ENCODE peak calls at places on chromosome 18, in seven cellular contexts. One of them, this sample, is unnamed.

GRCh38 chr18:48934708-48935432 is 15.9 kb downstream of the SMAD7 start:
- DNase-seq in heart left ventricle: peak
- DNase-seq in GOT3: no peak
- DNase-seq in NCI-H510A treated with DMSO at 0.1 percent for 48 hours: no peak
- DNase-seq in AG08395: no peak
- DNase-seq in HuH-7.5: no peak
- DNase-seq in HT1080: no peak
- DNase-seq in this sample: no peak

GRCh38 chr18:79576686-79577351 is 102.8 kb upstream of the CTDP1 start:
- DNase-seq in HT1080: no peak
- DNase-seq in heart left ventricle: peak
- DNase-seq in NCI-H510A treated with DMSO at 0.1 percent for 48 hours: no peak
- DNase-seq in AG08395: no peak
- DNase-seq in HuH-7.5: no peak
- DNase-seq in GOT3: no peak
- DNase-seq in this sample: no peak

GRCh38 chr18:73514449-73514848 is 633.2 kb downstream of the FBXO15 start:
- DNase-seq in HT1080: no peak
- DNase-seq in AG08395: no peak
- DNase-seq in HuH-7.5: no peak
- DNase-seq in GOT3: no peak
- DNase-seq in NCI-H510A treated with DMSO at 0.1 percent for 48 hours: peak
- DNase-seq in heart left ventricle: no peak
- DNase-seq in this sample: no peak

GRCh38 chr18:44130365-44130942 is 550.2 kb upstream of the SETBP1 start:
- DNase-seq in HT1080: peak
- DNase-seq in GOT3: no peak
- DNase-seq in AG08395: peak
- DNase-seq in heart left ventricle: no peak
- DNase-seq in HuH-7.5: peak
- DNase-seq in NCI-H510A treated with DMSO at 0.1 percent for 48 hours: peak
- DNase-seq in this sample: peak

GRCh38 chr18:12766986-12767433 is 64.2 kb downstream of the PSMG2 start:
- DNase-seq in HuH-7.5: peak
- DNase-seq in AG08395: no peak
- DNase-seq in HT1080: no peak
- DNase-seq in GOT3: no peak
- DNase-seq in heart left ventricle: no peak
- DNase-seq in NCI-H510A treated with DMSO at 0.1 percent for 48 hours: no peak
- DNase-seq in this sample: no peak

GRCh38 chr18:3062798-3063563 is 50.0 kb upstream of the LPIN2 start:
- DNase-seq in AG08395: peak
- DNase-seq in GOT3: no peak
- DNase-seq in NCI-H510A treated with DMSO at 0.1 percent for 48 hours: peak
- DNase-seq in HuH-7.5: peak
- DNase-seq in heart left ventricle: peak
- DNase-seq in HT1080: peak
- DNase-seq in this sample: peak

GRCh38 chr18:62863629-62864028 is 148.3 kb downstream of the PHLPP1 start:
- DNase-seq in GOT3: no peak
- DNase-seq in NCI-H510A treated with DMSO at 0.1 percent for 48 hours: no peak
- DNase-seq in AG08395: no peak
- DNase-seq in heart left ventricle: no peak
- DNase-seq in HuH-7.5: no peak
- DNase-seq in HT1080: peak
- DNase-seq in this sample: no peak

GRCh38 chr18:79792096-79792987 is 5.4 kb upstream of the KCNG2 start:
- DNase-seq in GOT3: no peak
- DNase-seq in HuH-7.5: no peak
- DNase-seq in AG08395: no peak
- DNase-seq in HT1080: no peak
- DNase-seq in heart left ventricle: no peak
- DNase-seq in NCI-H510A treated with DMSO at 0.1 percent for 48 hours: no peak
- DNase-seq in this sample: no peak

GRCh38 chr18:35231052-35231451 is 9.8 kb upstream of the ZNF397 start:
- DNase-seq in GOT3: no peak
- DNase-seq in AG08395: peak
- DNase-seq in NCI-H510A treated with DMSO at 0.1 percent for 48 hours: peak
- DNase-seq in HuH-7.5: no peak
- DNase-seq in HT1080: peak
- DNase-seq in heart left ventricle: peak
- DNase-seq in this sample: peak

GRCh38 chr18:9743200-9744016 is 35.3 kb downstream of the RAB31 start:
- DNase-seq in AG08395: peak
- DNase-seq in HuH-7.5: peak
- DNase-seq in heart left ventricle: no peak
- DNase-seq in GOT3: no peak
- DNase-seq in NCI-H510A treated with DMSO at 0.1 percent for 48 hours: no peak
- DNase-seq in HT1080: peak
- DNase-seq in this sample: peak

GRCh38 chr18:75070625-75071483 is 138.1 kb downstream of the PTGR3 start:
- DNase-seq in HuH-7.5: no peak
- DNase-seq in HT1080: peak
- DNase-seq in AG08395: peak
- DNase-seq in NCI-H510A treated with DMSO at 0.1 percent for 48 hours: peak
- DNase-seq in heart left ventricle: no peak
- DNase-seq in GOT3: no peak
- DNase-seq in this sample: peak

GRCh38 chr18:73235491-73235890 is 367.7 kb upstream of the NETO1 start:
- DNase-seq in heart left ventricle: no peak
- DNase-seq in GOT3: no peak
- DNase-seq in AG08395: no peak
- DNase-seq in HT1080: peak
- DNase-seq in NCI-H510A treated with DMSO at 0.1 percent for 48 hours: no peak
- DNase-seq in HuH-7.5: no peak
- DNase-seq in this sample: peak

GRCh38 chr18:2412261-2412660 is 159.0 kb downstream of the METTL4 start:
- DNase-seq in NCI-H510A treated with DMSO at 0.1 percent for 48 hours: no peak
- DNase-seq in HuH-7.5: no peak
- DNase-seq in HT1080: no peak
- DNase-seq in AG08395: no peak
- DNase-seq in heart left ventricle: no peak
- DNase-seq in GOT3: no peak
- DNase-seq in this sample: no peak

GRCh38 chr18:21105936-21106335 is 5.7 kb downstream of the ROCK1 start:
- DNase-seq in AG08395: no peak
- DNase-seq in HT1080: no peak
- DNase-seq in GOT3: no peak
- DNase-seq in HuH-7.5: no peak
- DNase-seq in heart left ventricle: no peak
- DNase-seq in NCI-H510A treated with DMSO at 0.1 percent for 48 hours: no peak
- DNase-seq in this sample: no peak

GRCh38 chr18:23331091-23331920 is 121.8 kb upstream of the RIOK3 start:
- DNase-seq in AG08395: no peak
- DNase-seq in HT1080: no peak
- DNase-seq in heart left ventricle: no peak
- DNase-seq in HuH-7.5: no peak
- DNase-seq in NCI-H510A treated with DMSO at 0.1 percent for 48 hours: peak
- DNase-seq in GOT3: no peak
- DNase-seq in this sample: peak

GRCh38 chr18:34280653-34281052 is 55.9 kb upstream of the NOL4 start:
- DNase-seq in heart left ventricle: no peak
- DNase-seq in GOT3: no peak
- DNase-seq in NCI-H510A treated with DMSO at 0.1 percent for 48 hours: no peak
- DNase-seq in HT1080: no peak
- DNase-seq in AG08395: no peak
- DNase-seq in HuH-7.5: no peak
- DNase-seq in this sample: no peak

GRCh38 chr18:79385749-79386341 is 9.9 kb upstream of the NFATC1 start:
- DNase-seq in AG08395: no peak
- DNase-seq in NCI-H510A treated with DMSO at 0.1 percent for 48 hours: no peak
- DNase-seq in heart left ventricle: no peak
- DNase-seq in HT1080: no peak
- DNase-seq in GOT3: no peak
- DNase-seq in HuH-7.5: no peak
- DNase-seq in this sample: no peak

GRCh38 chr18:62944454-62944853 is 229.1 kb downstream of the PHLPP1 start:
- DNase-seq in AG08395: no peak
- DNase-seq in GOT3: no peak
- DNase-seq in HT1080: no peak
- DNase-seq in NCI-H510A treated with DMSO at 0.1 percent for 48 hours: no peak
- DNase-seq in heart left ventricle: no peak
- DNase-seq in HuH-7.5: no peak
- DNase-seq in this sample: no peak

GRCh38 chr18:77316641-77317040 is 67.0 kb downstream of the GALR1 start:
- DNase-seq in HuH-7.5: no peak
- DNase-seq in AG08395: peak
- DNase-seq in NCI-H510A treated with DMSO at 0.1 percent for 48 hours: no peak
- DNase-seq in HT1080: peak
- DNase-seq in GOT3: no peak
- DNase-seq in heart left ventricle: no peak
- DNase-seq in this sample: no peak

GRCh38 chr18:37962316-37962966 is 396.8 kb upstream of the CELF4 start:
- DNase-seq in HT1080: no peak
- DNase-seq in NCI-H510A treated with DMSO at 0.1 percent for 48 hours: no peak
- DNase-seq in AG08395: no peak
- DNase-seq in GOT3: no peak
- DNase-seq in HuH-7.5: no peak
- DNase-seq in heart left ventricle: no peak
- DNase-seq in this sample: no peak

GRCh38 chr18:50805732-50806131 is 14.1 kb downstream of the MRO start:
- DNase-seq in AG08395: no peak
- DNase-seq in NCI-H510A treated with DMSO at 0.1 percent for 48 hours: no peak
- DNase-seq in HT1080: peak
- DNase-seq in heart left ventricle: no peak
- DNase-seq in HuH-7.5: no peak
- DNase-seq in GOT3: no peak
- DNase-seq in this sample: no peak

GRCh38 chr18:46283895-46284295 is 179.7 kb downstream of the HAUS1 start:
- DNase-seq in HuH-7.5: no peak
- DNase-seq in NCI-H510A treated with DMSO at 0.1 percent for 48 hours: peak
- DNase-seq in AG08395: no peak
- DNase-seq in heart left ventricle: no peak
- DNase-seq in HT1080: no peak
- DNase-seq in GOT3: no peak
- DNase-seq in this sample: no peak

GRCh38 chr18:37598966-37599896 is 33.6 kb upstream of the CELF4 start:
- DNase-seq in heart left ventricle: no peak
- DNase-seq in HuH-7.5: no peak
- DNase-seq in NCI-H510A treated with DMSO at 0.1 percent for 48 hours: no peak
- DNase-seq in GOT3: no peak
- DNase-seq in HT1080: no peak
- DNase-seq in AG08395: no peak
- DNase-seq in this sample: no peak

GRCh38 chr18:14179306-14179705 is 47.1 kb upstream of the ZNF519 start:
- DNase-seq in AG08395: no peak
- DNase-seq in GOT3: no peak
- DNase-seq in HT1080: no peak
- DNase-seq in heart left ventricle: no peak
- DNase-seq in NCI-H510A treated with DMSO at 0.1 percent for 48 hours: no peak
- DNase-seq in HuH-7.5: no peak
- DNase-seq in this sample: no peak

GRCh38 chr18:3599235-3599634 is 149.3 kb downstream of the TGIF1 start:
- DNase-seq in NCI-H510A treated with DMSO at 0.1 percent for 48 hours: peak
- DNase-seq in HT1080: no peak
- DNase-seq in GOT3: no peak
- DNase-seq in AG08395: no peak
- DNase-seq in heart left ventricle: no peak
- DNase-seq in HuH-7.5: no peak
- DNase-seq in this sample: no peak

GRCh38 chr18:10560457-10561045 is 34.7 kb downstream of the NAPG start:
- DNase-seq in GOT3: peak
- DNase-seq in NCI-H510A treated with DMSO at 0.1 percent for 48 hours: peak
- DNase-seq in HuH-7.5: peak
- DNase-seq in AG08395: peak
- DNase-seq in heart left ventricle: peak
- DNase-seq in HT1080: peak
- DNase-seq in this sample: peak

GRCh38 chr18:21484851-21485636 is 115.5 kb downstream of the ESCO1 start:
- DNase-seq in AG08395: no peak
- DNase-seq in GOT3: no peak
- DNase-seq in HT1080: peak
- DNase-seq in HuH-7.5: no peak
- DNase-seq in heart left ventricle: no peak
- DNase-seq in NCI-H510A treated with DMSO at 0.1 percent for 48 hours: no peak
- DNase-seq in this sample: no peak

GRCh38 chr18:63199743-63200241 is 119.8 kb downstream of the BCL2 start:
- DNase-seq in HuH-7.5: no peak
- DNase-seq in AG08395: no peak
- DNase-seq in NCI-H510A treated with DMSO at 0.1 percent for 48 hours: no peak
- DNase-seq in HT1080: no peak
- DNase-seq in GOT3: no peak
- DNase-seq in heart left ventricle: no peak
- DNase-seq in this sample: no peak

GRCh38 chr18:26386002-26386401 is 159.8 kb downstream of the TAF4B start:
- DNase-seq in HT1080: peak
- DNase-seq in heart left ventricle: peak
- DNase-seq in NCI-H510A treated with DMSO at 0.1 percent for 48 hours: no peak
- DNase-seq in HuH-7.5: no peak
- DNase-seq in AG08395: peak
- DNase-seq in GOT3: no peak
- DNase-seq in this sample: peak

GRCh38 chr18:44839239-44839666 is 158.6 kb downstream of the SETBP1 start:
- DNase-seq in AG08395: peak
- DNase-seq in NCI-H510A treated with DMSO at 0.1 percent for 48 hours: no peak
- DNase-seq in HuH-7.5: no peak
- DNase-seq in GOT3: no peak
- DNase-seq in heart left ventricle: peak
- DNase-seq in HT1080: peak
- DNase-seq in this sample: peak

This sample was measured in Calu3.